ENCODE peak calls at places on chromosomes 5 and 9, in ten cellular contexts. One of them, this sample, is unnamed.

GRCh38 chr5:141877478-141878185 is 578 bp downstream of the PCDH1 start:
- DNase-seq in fibroblast of lung: no peak
- DNase-seq in osteoblast: peak
- DNase-seq in cardiac fibroblast: no peak
- DNase-seq in heart right ventricle: no peak
- DNase-seq in uterus: no peak
- DNase-seq in AG09319: no peak
- DNase-seq in progenitor cell of endocrine pancreas: no peak
- DNase-seq in B cell: peak
- DNase-seq in AG04449: no peak
- DNase-seq in this sample: peak

GRCh38 chr5:150159741-150160179 is 4.1 kb upstream of the PDGFRB start:
- DNase-seq in uterus: peak
- DNase-seq in cardiac fibroblast: peak
- DNase-seq in B cell: peak
- DNase-seq in osteoblast: peak
- DNase-seq in AG09319: no peak
- DNase-seq in fibroblast of lung: peak
- DNase-seq in heart right ventricle: peak
- DNase-seq in AG04449: no peak
- DNase-seq in progenitor cell of endocrine pancreas: no peak
- DNase-seq in this sample: no peak

GRCh38 chr5:31106259-31106658 is 87.2 kb upstream of the CDH6 start:
- DNase-seq in osteoblast: no peak
- DNase-seq in progenitor cell of endocrine pancreas: no peak
- DNase-seq in AG09319: no peak
- DNase-seq in B cell: no peak
- DNase-seq in AG04449: no peak
- DNase-seq in cardiac fibroblast: no peak
- DNase-seq in fibroblast of lung: no peak
- DNase-seq in heart right ventricle: no peak
- DNase-seq in uterus: no peak
- DNase-seq in this sample: no peak

GRCh38 chr5:88829773-88830172 is 53.2 kb downstream of the MEF2C start:
- DNase-seq in uterus: no peak
- DNase-seq in B cell: no peak
- DNase-seq in osteoblast: no peak
- DNase-seq in AG09319: no peak
- DNase-seq in fibroblast of lung: no peak
- DNase-seq in cardiac fibroblast: peak
- DNase-seq in progenitor cell of endocrine pancreas: no peak
- DNase-seq in heart right ventricle: no peak
- DNase-seq in AG04449: no peak
- DNase-seq in this sample: no peak

GRCh38 chr5:10304932-10305331 is 2.8 kb downstream of the CMBL start:
- DNase-seq in AG04449: no peak
- DNase-seq in uterus: no peak
- DNase-seq in progenitor cell of endocrine pancreas: no peak
- DNase-seq in AG09319: no peak
- DNase-seq in cardiac fibroblast: no peak
- DNase-seq in fibroblast of lung: no peak
- DNase-seq in osteoblast: no peak
- DNase-seq in heart right ventricle: no peak
- DNase-seq in B cell: no peak
- DNase-seq in this sample: no peak

GRCh38 chr9:38681747-38682227 is 38.1 kb downstream of the FAM240B start:
- DNase-seq in B cell: no peak
- DNase-seq in heart right ventricle: no peak
- DNase-seq in osteoblast: no peak
- DNase-seq in progenitor cell of endocrine pancreas: no peak
- DNase-seq in AG04449: peak
- DNase-seq in AG09319: peak
- DNase-seq in cardiac fibroblast: peak
- DNase-seq in fibroblast of lung: peak
- DNase-seq in uterus: no peak
- DNase-seq in this sample: no peak

GRCh38 chr9:113380869-113381378 is 4.1 kb upstream of the HDHD3 start:
- DNase-seq in AG04449: no peak
- DNase-seq in cardiac fibroblast: no peak
- DNase-seq in B cell: peak
- DNase-seq in osteoblast: no peak
- DNase-seq in heart right ventricle: no peak
- DNase-seq in progenitor cell of endocrine pancreas: no peak
- DNase-seq in AG09319: no peak
- DNase-seq in fibroblast of lung: no peak
- DNase-seq in uterus: no peak
- DNase-seq in this sample: no peak

GRCh38 chr9:32431196-32431595 is 46.8 kb downstream of the ACO1 start:
- DNase-seq in AG09319: no peak
- DNase-seq in osteoblast: no peak
- DNase-seq in progenitor cell of endocrine pancreas: no peak
- DNase-seq in uterus: no peak
- DNase-seq in cardiac fibroblast: no peak
- DNase-seq in fibroblast of lung: no peak
- DNase-seq in B cell: no peak
- DNase-seq in AG04449: no peak
- DNase-seq in heart right ventricle: no peak
- DNase-seq in this sample: no peak

GRCh38 chr5:141040093-141040762 is 10.9 kb upstream of the PCDHB1 start:
- DNase-seq in AG04449: no peak
- DNase-seq in B cell: no peak
- DNase-seq in osteoblast: peak
- DNase-seq in cardiac fibroblast: peak
- DNase-seq in AG09319: no peak
- DNase-seq in uterus: peak
- DNase-seq in progenitor cell of endocrine pancreas: peak
- DNase-seq in heart right ventricle: peak
- DNase-seq in fibroblast of lung: no peak
- DNase-seq in this sample: no peak

GRCh38 chr9:93198117-93198838 is 14.3 kb downstream of the WNK2 start:
- DNase-seq in AG09319: no peak
- DNase-seq in fibroblast of lung: no peak
- DNase-seq in uterus: no peak
- DNase-seq in osteoblast: peak
- DNase-seq in progenitor cell of endocrine pancreas: no peak
- DNase-seq in AG04449: no peak
- DNase-seq in cardiac fibroblast: no peak
- DNase-seq in heart right ventricle: peak
- DNase-seq in B cell: no peak
- DNase-seq in this sample: no peak

GRCh38 chr9:75895112-75895511 is 4.6 kb downstream of the PCSK5 start:
- DNase-seq in B cell: no peak
- DNase-seq in heart right ventricle: no peak
- DNase-seq in AG04449: no peak
- DNase-seq in AG09319: no peak
- DNase-seq in osteoblast: no peak
- DNase-seq in progenitor cell of endocrine pancreas: no peak
- DNase-seq in cardiac fibroblast: no peak
- DNase-seq in fibroblast of lung: no peak
- DNase-seq in uterus: no peak
- DNase-seq in this sample: no peak

GRCh38 chr5:142846402-142846801 is 76.2 kb downstream of the ARHGAP26 start:
- DNase-seq in progenitor cell of endocrine pancreas: no peak
- DNase-seq in AG09319: no peak
- DNase-seq in cardiac fibroblast: no peak
- DNase-seq in uterus: no peak
- DNase-seq in AG04449: no peak
- DNase-seq in fibroblast of lung: no peak
- DNase-seq in B cell: peak
- DNase-seq in heart right ventricle: no peak
- DNase-seq in osteoblast: no peak
- DNase-seq in this sample: no peak

GRCh38 chr9:88691811-88692210 is 156.8 kb downstream of the NXNL2 start:
- DNase-seq in osteoblast: peak
- DNase-seq in AG04449: no peak
- DNase-seq in cardiac fibroblast: peak
- DNase-seq in uterus: no peak
- DNase-seq in AG09319: no peak
- DNase-seq in progenitor cell of endocrine pancreas: no peak
- DNase-seq in B cell: no peak
- DNase-seq in fibroblast of lung: peak
- DNase-seq in heart right ventricle: no peak
- DNase-seq in this sample: no peak

GRCh38 chr5:36877667-36878420 is 1.3 kb downstream of the NIPBL start:
- DNase-seq in fibroblast of lung: peak
- DNase-seq in osteoblast: peak
- DNase-seq in cardiac fibroblast: peak
- DNase-seq in AG04449: no peak
- DNase-seq in uterus: no peak
- DNase-seq in heart right ventricle: no peak
- DNase-seq in B cell: peak
- DNase-seq in progenitor cell of endocrine pancreas: no peak
- DNase-seq in AG09319: no peak
- DNase-seq in this sample: peak

GRCh38 chr5:99243111-99243510 is 314.3 kb upstream of the CHD1 start:
- DNase-seq in B cell: no peak
- DNase-seq in uterus: no peak
- DNase-seq in AG04449: no peak
- DNase-seq in AG09319: no peak
- DNase-seq in fibroblast of lung: no peak
- DNase-seq in heart right ventricle: no peak
- DNase-seq in cardiac fibroblast: no peak
- DNase-seq in progenitor cell of endocrine pancreas: no peak
- DNase-seq in osteoblast: no peak
- DNase-seq in this sample: no peak

GRCh38 chr9:94847486-94847885 is 121.0 kb downstream of the AOPEP start:
- DNase-seq in cardiac fibroblast: peak
- DNase-seq in AG04449: no peak
- DNase-seq in AG09319: peak
- DNase-seq in osteoblast: peak
- DNase-seq in heart right ventricle: no peak
- DNase-seq in B cell: no peak
- DNase-seq in fibroblast of lung: peak
- DNase-seq in uterus: no peak
- DNase-seq in progenitor cell of endocrine pancreas: no peak
- DNase-seq in this sample: no peak

GRCh38 chr5:152274206-152274605 is 130.9 kb downstream of the NMUR2 start:
- DNase-seq in cardiac fibroblast: no peak
- DNase-seq in uterus: no peak
- DNase-seq in AG09319: no peak
- DNase-seq in fibroblast of lung: no peak
- DNase-seq in B cell: no peak
- DNase-seq in progenitor cell of endocrine pancreas: no peak
- DNase-seq in heart right ventricle: no peak
- DNase-seq in AG04449: no peak
- DNase-seq in osteoblast: no peak
- DNase-seq in this sample: no peak

GRCh38 chr9:6198251-6198650 is 17.4 kb upstream of the IL33 start:
- DNase-seq in heart right ventricle: no peak
- DNase-seq in B cell: no peak
- DNase-seq in cardiac fibroblast: no peak
- DNase-seq in AG04449: no peak
- DNase-seq in AG09319: no peak
- DNase-seq in fibroblast of lung: no peak
- DNase-seq in osteoblast: no peak
- DNase-seq in uterus: no peak
- DNase-seq in progenitor cell of endocrine pancreas: no peak
- DNase-seq in this sample: no peak

GRCh38 chr5:142201471-142201887 is 92.9 kb downstream of the NDFIP1 start:
- DNase-seq in fibroblast of lung: peak
- DNase-seq in B cell: no peak
- DNase-seq in heart right ventricle: no peak
- DNase-seq in cardiac fibroblast: peak
- DNase-seq in uterus: no peak
- DNase-seq in osteoblast: peak
- DNase-seq in AG04449: peak
- DNase-seq in progenitor cell of endocrine pancreas: no peak
- DNase-seq in AG09319: peak
- DNase-seq in this sample: no peak

GRCh38 chr5:24538345-24538744 is 106.4 kb downstream of the CDH10 start:
- DNase-seq in heart right ventricle: no peak
- DNase-seq in progenitor cell of endocrine pancreas: no peak
- DNase-seq in cardiac fibroblast: no peak
- DNase-seq in uterus: no peak
- DNase-seq in AG09319: no peak
- DNase-seq in fibroblast of lung: no peak
- DNase-seq in B cell: no peak
- DNase-seq in osteoblast: no peak
- DNase-seq in AG04449: no peak
- DNase-seq in this sample: no peak
- TF ChIP-seq CTCF in heart right ventricle: no peak
- TF ChIP-seq CTCF in progenitor cell of endocrine pancreas: no peak
- TF ChIP-seq CTCF in cardiac fibroblast: no peak
- TF ChIP-seq CTCF in uterus: no peak
- TF ChIP-seq CTCF in AG09319: no peak
- TF ChIP-seq CTCF in fibroblast of lung: no peak
- TF ChIP-seq CTCF in B cell: no peak
- TF ChIP-seq CTCF in osteoblast: no peak
- TF ChIP-seq CTCF in AG04449: no peak
- TF ChIP-seq CTCF in this sample: no peak

GRCh38 chr5:74639538-74640449 is 734 bp downstream of the ENC1 start:
- DNase-seq in uterus: peak
- DNase-seq in B cell: peak
- DNase-seq in progenitor cell of endocrine pancreas: peak
- DNase-seq in fibroblast of lung: peak
- DNase-seq in AG04449: no peak
- DNase-seq in osteoblast: peak
- DNase-seq in AG09319: no peak
- DNase-seq in cardiac fibroblast: peak
- DNase-seq in heart right ventricle: peak
- DNase-seq in this sample: peak
- TF ChIP-seq CTCF in uterus: no peak
- TF ChIP-seq CTCF in B cell: no peak
- TF ChIP-seq CTCF in progenitor cell of endocrine pancreas: peak
- TF ChIP-seq CTCF in fibroblast of lung: no peak
- TF ChIP-seq CTCF in AG04449: peak
- TF ChIP-seq CTCF in osteoblast: no peak
- TF ChIP-seq CTCF in AG09319: peak
- TF ChIP-seq CTCF in cardiac fibroblast: peak
- TF ChIP-seq CTCF in heart right ventricle: no peak
- TF ChIP-seq CTCF in this sample: peak

GRCh38 chr5:134525687-134526482 is 415 bp downstream of the JADE2 start:
- DNase-seq in fibroblast of lung: peak
- DNase-seq in B cell: peak
- DNase-seq in AG04449: no peak
- DNase-seq in progenitor cell of endocrine pancreas: peak
- DNase-seq in uterus: peak
- DNase-seq in heart right ventricle: peak
- DNase-seq in osteoblast: peak
- DNase-seq in cardiac fibroblast: peak
- DNase-seq in AG09319: no peak
- DNase-seq in this sample: peak
- TF ChIP-seq CTCF in fibroblast of lung: no peak
- TF ChIP-seq CTCF in B cell: no peak
- TF ChIP-seq CTCF in AG04449: no peak
- TF ChIP-seq CTCF in progenitor cell of endocrine pancreas: no peak
- TF ChIP-seq CTCF in uterus: no peak
- TF ChIP-seq CTCF in heart right ventricle: peak
- TF ChIP-seq CTCF in osteoblast: no peak
- TF ChIP-seq CTCF in cardiac fibroblast: no peak
- TF ChIP-seq CTCF in AG09319: no peak
- TF ChIP-seq CTCF in this sample: no peak

DNA sequence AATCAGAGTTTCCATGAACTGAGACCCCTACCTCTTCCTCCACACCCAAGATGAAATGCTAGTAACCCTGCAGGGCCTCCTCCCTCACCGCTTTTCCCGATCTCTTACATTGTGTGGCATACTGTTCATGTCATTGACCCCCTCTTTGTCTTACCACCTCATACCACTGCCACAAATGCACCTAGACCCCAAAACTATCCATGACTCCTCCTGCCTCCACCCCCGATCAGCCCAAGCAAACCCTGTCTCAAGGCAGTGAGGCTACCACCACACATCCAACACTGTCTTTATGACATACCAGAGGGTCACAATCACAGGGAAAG is 55.7 kb downstream of the PLAC8L1 start:
- DNase-seq in cardiac fibroblast: no peak
- DNase-seq in progenitor cell of endocrine pancreas: no peak
- DNase-seq in heart right ventricle: no peak
- DNase-seq in uterus: no peak
- DNase-seq in fibroblast of lung: no peak
- DNase-seq in AG04449: no peak
- DNase-seq in osteoblast: no peak
- DNase-seq in B cell: no peak
- DNase-seq in AG09319: no peak
- DNase-seq in this sample: no peak
- TF ChIP-seq CTCF in cardiac fibroblast: no peak
- TF ChIP-seq CTCF in progenitor cell of endocrine pancreas: peak
- TF ChIP-seq CTCF in heart right ventricle: no peak
- TF ChIP-seq CTCF in uterus: no peak
- TF ChIP-seq CTCF in fibroblast of lung: no peak
- TF ChIP-seq CTCF in AG04449: no peak
- TF ChIP-seq CTCF in osteoblast: no peak
- TF ChIP-seq CTCF in B cell: no peak
- TF ChIP-seq CTCF in AG09319: no peak
- TF ChIP-seq CTCF in this sample: no peak

This sample was measured in activated CD8-positive, alpha-beta T cell treated with anti-CD3 and anti-CD28 coated beads for 36 hours.